ENCODE peak calls at places on chromosome 16, in six cellular contexts. Y is right atrium auricular region, V is endodermal cell, O is GM20000, Z is MM.1S, T is neural crest cell. S is an unnamed sample.

GRCh38 chr16:61858996-61859395 is 177.2 kb downstream of the CDH8 start:
- DNase-seq in T (no peak), Z (no peak), O (no peak), V (no peak), Y (no peak), S (no peak)

GRCh38 chr16:80462902-80463301 is 77.9 kb upstream of the DYNLRB2 start:
- DNase-seq in O (no peak), Z (no peak), Y (no peak), V (no peak), T (no peak), S (no peak)

GRCh38 chr16:87351320-87351698 is 32.3 kb downstream of the FBXO31 start:
- DNase-seq in V (no peak), Z (no peak), Y (no peak), T (no peak), O (no peak), S (peak)

GRCh38 chr16:14487579-14487978 is 142.5 kb downstream of the PARN start:
- DNase-seq in T (no peak), V (no peak), Y (no peak), O (no peak), Z (no peak), S (no peak)

GRCh38 chr16:86713021-86713631 is 134.8 kb downstream of the FOXL1 start:
- DNase-seq in T (no peak), V (no peak), Y (no peak), Z (no peak), O (no peak), S (no peak)

GRCh38 chr16:88650749-88651275 is at the start of gene CYBA:
- DNase-seq in Y (peak), O (peak), Z (peak), T (no peak), V (peak), S (peak)

GRCh38 chr16:58409316-58409973 is 17.2 kb downstream of the GINS3 start:
- DNase-seq in O (no peak), Z (no peak), T (no peak), V (no peak), Y (no peak), S (no peak)

GRCh38 chr16:67967956-67968439 is 439 bp downstream of the SLC12A4 start:
- DNase-seq in T (no peak), Z (peak), V (peak), O (peak), Y (no peak), S (no peak)

GRCh38 chr16:74455213-74455612 is 33.9 kb upstream of the CLEC18B start:
- DNase-seq in V (no peak), Y (no peak), O (no peak), Z (no peak), T (no peak), S (no peak)

GRCh38 chr16:25729188-25729587 is 37.4 kb downstream of the HS3ST4 start:
- DNase-seq in Y (no peak), V (no peak), Z (no peak), O (no peak), T (no peak), S (no peak)

GRCh38 chr16:85753559-85753958 is 2.7 kb upstream of the C16orf74 start:
- DNase-seq in Y (no peak), Z (no peak), T (no peak), V (no peak), O (no peak), S (no peak)

GRCh38 chr16:84115919-84116719 is 623 bp downstream of the MBTPS1 start:
- DNase-seq in Y (no peak), O (no peak), T (no peak), V (no peak), Z (peak), S (no peak)

GRCh38 chr16:86444274-86445060 is 65.9 kb upstream of the FOXF1 start:
- DNase-seq in Z (no peak), V (no peak), T (no peak), O (no peak), Y (no peak), S (no peak)

GRCh38 chr16:56679078-56679730 is 3.1 kb upstream of the MT1X start:
- DNase-seq in V (no peak), Y (no peak), O (no peak), Z (no peak), T (no peak), S (no peak)

GRCh38 chr16:55444754-55445485 is 34.1 kb upstream of the MMP2 start:
- DNase-seq in O (peak), V (no peak), Y (peak), T (no peak), Z (no peak), S (no peak)

GRCh38 chr16:72809446-72809845 is 238.5 kb downstream of the ZFHX3 start:
- DNase-seq in T (no peak), Y (no peak), O (no peak), V (no peak), Z (no peak), S (no peak)

GRCh38 chr16:29029168-29029994 is 44.5 kb downstream of the LAT start:
- DNase-seq in O (peak), V (peak), Z (no peak), T (no peak), Y (no peak), S (peak)

GRCh38 chr16:1528921-1529537 is 4.4 kb upstream of the TMEM204 start:
- DNase-seq in Z (no peak), O (no peak), Y (no peak), V (no peak), T (no peak), S (no peak)

GRCh38 chr16:53507464-53508180 is 4.6 kb upstream of the AKTIP start:
- DNase-seq in Z (no peak), T (no peak), Y (no peak), O (no peak), V (no peak), S (no peak)

GRCh38 chr16:4846901-4847773 is at the start of the genes GLYR1 and UBN1:
- DNase-seq in Z (peak), T (peak), O (peak), V (peak), Y (peak), S (peak)

GRCh38 chr16:13945734-13946490 is 26.0 kb downstream of the ERCC4 start:
- DNase-seq in O (no peak), T (no peak), Z (no peak), V (no peak), Y (no peak), S (no peak)

GRCh38 chr16:61823326-61823725 is 212.9 kb downstream of the CDH8 start:
- DNase-seq in T (no peak), V (no peak), Z (no peak), Y (no peak), O (no peak), S (no peak)

GRCh38 chr16:77364770-77365169 is 70.1 kb downstream of the ADAMTS18 start:
- DNase-seq in T (no peak), Y (no peak), Z (no peak), V (no peak), O (no peak), S (no peak)

GRCh38 chr16:79885320-79885719 is 284.8 kb upstream of the MAF start:
- DNase-seq in T (no peak), Z (no peak), O (no peak), Y (no peak), V (no peak), S (no peak)

GRCh38 chr16:4869147-4869790 is 22.0 kb downstream of the UBN1 start:
- DNase-seq in T (no peak), Y (no peak), Z (no peak), V (no peak), O (no peak), S (no peak)

GRCh38 chr16:65225488-65225887 is 103.6 kb upstream of the CDH11 start:
- DNase-seq in T (no peak), V (no peak), O (no peak), Y (no peak), Z (no peak), S (no peak)

GRCh38 chr16:4746991-4747574 is 12.7 kb downstream of the DNAAF8 start:
- DNase-seq in V (no peak), O (no peak), T (no peak), Z (no peak), Y (no peak), S (no peak)

GRCh38 chr16:87033541-87034300 is 283.5 kb downstream of the C16orf95 start:
- DNase-seq in Z (no peak), O (no peak), V (no peak), T (no peak), Y (no peak), S (no peak)

GRCh38 chr16:11478431-11479119 is 108.1 kb downstream of the LITAF start:
- DNase-seq in O (no peak), Y (no peak), V (no peak), Z (no peak), T (no peak), S (no peak)

GRCh38 chr16:2835638-2836493 is 5.8 kb downstream of the ZG16B start:
- DNase-seq in V (peak), Z (no peak), O (no peak), Y (no peak), T (no peak), S (no peak)

GRCh38 chr16:14181371-14182050 is 110.4 kb downstream of the MRTFB start:
- DNase-seq in V (no peak), Y (no peak), T (no peak), Z (no peak), O (no peak), S (no peak)

GRCh38 chr16:65071371-65072311 is 50.2 kb downstream of the CDH11 start:
- DNase-seq in Z (no peak), Y (peak), T (no peak), V (no peak), O (no peak), S (no peak)

GRCh38 chr16:22050963-22051362 is 41.4 kb upstream of the VWA3A start:
- DNase-seq in T (no peak), O (no peak), V (no peak), Z (no peak), Y (no peak), S (no peak)

GRCh38 chr16:22054847-22055590 is 37.3 kb upstream of the VWA3A start:
- DNase-seq in Y (no peak), O (no peak), T (no peak), V (no peak), Z (no peak), S (no peak)

GRCh38 chr16:22053921-22054341 is 38.4 kb upstream of the VWA3A start:
- DNase-seq in Y (no peak), O (no peak), T (no peak), Z (peak), V (no peak), S (no peak)

GRCh38 chr16:22052985-22053384 is 39.4 kb upstream of the VWA3A start:
- DNase-seq in Y (no peak), Z (no peak), O (no peak), T (no peak), V (no peak), S (no peak)

GRCh38 chr16:22055881-22056280 is 36.5 kb upstream of the VWA3A start:
- DNase-seq in T (no peak), Z (no peak), O (no peak), V (peak), Y (no peak), S (peak)
- TF ChIP-seq CTCF in T (peak), Z (no peak), O (no peak), V (peak), Y (no peak), S (no peak)

GRCh38 chr16:27778926-27779570 is 229.1 kb downstream of the KATNIP start:
- DNase-seq in Y (no peak), V (no peak), Z (no peak), O (no peak), T (no peak), S (peak)

GRCh38 chr16:27781195-27781524 is 231.2 kb downstream of the KATNIP start:
- DNase-seq in Z (no peak), O (no peak), Y (peak), T (no peak), V (no peak), S (peak)

GRCh38 chr16:27780468-27781194 is 230.7 kb downstream of the KATNIP start:
- DNase-seq in V (no peak), T (no peak), O (no peak), Z (no peak), Y (no peak), S (peak)

GRCh38 chr16:27778171-27778925 is 228.4 kb downstream of the KATNIP start:
- DNase-seq in T (no peak), O (no peak), Y (no peak), Z (no peak), V (no peak), S (peak)

GRCh38 chr16:27779719-27780161 is 229.8 kb downstream of the KATNIP start:
- DNase-seq in Y (no peak), Z (no peak), V (peak), O (no peak), T (peak), S (peak)
- TF ChIP-seq CTCF in Y (no peak), Z (no peak), V (peak), O (no peak), T (peak), S (peak)

DNA sequence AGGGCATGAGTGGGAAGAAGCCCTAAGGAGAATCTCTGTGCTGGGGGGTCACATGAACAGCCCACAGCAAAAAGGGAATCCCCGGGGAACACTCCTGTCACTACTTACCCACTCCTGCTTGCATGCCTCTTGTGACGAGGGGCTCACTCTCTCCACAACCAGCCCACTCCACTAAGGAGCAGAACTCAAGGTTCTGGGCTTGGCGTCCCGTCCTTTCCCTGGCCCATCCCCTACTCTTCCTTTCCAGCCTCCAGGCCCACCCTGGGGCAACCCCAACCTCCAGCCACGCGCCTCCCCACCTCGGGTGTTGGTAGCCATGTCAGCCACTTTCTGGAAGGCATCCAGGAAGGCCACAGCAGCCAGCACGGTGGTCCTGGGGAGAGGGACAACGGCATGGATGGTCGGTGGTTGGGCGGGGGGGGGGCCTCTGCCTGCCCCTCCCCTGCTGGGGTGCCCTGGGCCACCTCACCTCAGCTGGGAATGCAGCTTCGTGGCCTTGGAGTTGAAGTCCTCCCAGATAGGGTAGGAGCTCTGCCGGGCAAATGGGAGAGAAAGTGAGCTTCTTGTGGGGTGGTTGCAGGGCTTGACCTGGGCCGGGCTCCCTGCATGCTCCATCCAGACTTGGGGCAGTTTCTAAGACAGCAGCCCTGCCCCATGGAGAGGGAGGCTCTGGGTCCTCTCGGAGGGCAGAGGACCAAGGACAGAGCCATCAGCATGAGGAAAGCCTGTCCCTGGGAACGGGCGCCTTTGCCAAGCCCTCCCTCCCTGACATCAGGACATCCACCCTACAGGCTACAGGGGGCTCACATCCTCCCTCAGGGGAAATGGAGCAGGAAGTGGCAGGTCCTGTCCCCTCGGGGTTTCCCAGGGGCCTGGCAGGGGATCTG is 5.1 kb downstream of the MTSS2 start:
- DNase-seq in O (no peak), Y (no peak), Z (no peak), V (no peak), T (no peak), S (no peak)
- TF ChIP-seq CTCF in O (no peak), Y (no peak), Z (no peak), V (no peak), T (no peak), S (no peak)

GRCh38 chr16:66389256-66390175 is 23.0 kb downstream of the CDH5 start:
- DNase-seq in Y (no peak), V (peak), Z (no peak), T (no peak), O (no peak), S (no peak)

GRCh38 chr16:66391726-66392670 is 25.5 kb downstream of the CDH5 start:
- DNase-seq in V (peak), Y (no peak), O (no peak), T (no peak), Z (no peak), S (no peak)

GRCh38 chr16:66387817-66388332 is 21.4 kb downstream of the CDH5 start:
- DNase-seq in Z (no peak), O (no peak), V (peak), Y (no peak), T (no peak), S (no peak)

GRCh38 chr16:66388350-66389139 is 22.1 kb downstream of the CDH5 start:
- DNase-seq in Y (no peak), O (no peak), T (no peak), V (peak), Z (no peak), S (no peak)

DNA sequence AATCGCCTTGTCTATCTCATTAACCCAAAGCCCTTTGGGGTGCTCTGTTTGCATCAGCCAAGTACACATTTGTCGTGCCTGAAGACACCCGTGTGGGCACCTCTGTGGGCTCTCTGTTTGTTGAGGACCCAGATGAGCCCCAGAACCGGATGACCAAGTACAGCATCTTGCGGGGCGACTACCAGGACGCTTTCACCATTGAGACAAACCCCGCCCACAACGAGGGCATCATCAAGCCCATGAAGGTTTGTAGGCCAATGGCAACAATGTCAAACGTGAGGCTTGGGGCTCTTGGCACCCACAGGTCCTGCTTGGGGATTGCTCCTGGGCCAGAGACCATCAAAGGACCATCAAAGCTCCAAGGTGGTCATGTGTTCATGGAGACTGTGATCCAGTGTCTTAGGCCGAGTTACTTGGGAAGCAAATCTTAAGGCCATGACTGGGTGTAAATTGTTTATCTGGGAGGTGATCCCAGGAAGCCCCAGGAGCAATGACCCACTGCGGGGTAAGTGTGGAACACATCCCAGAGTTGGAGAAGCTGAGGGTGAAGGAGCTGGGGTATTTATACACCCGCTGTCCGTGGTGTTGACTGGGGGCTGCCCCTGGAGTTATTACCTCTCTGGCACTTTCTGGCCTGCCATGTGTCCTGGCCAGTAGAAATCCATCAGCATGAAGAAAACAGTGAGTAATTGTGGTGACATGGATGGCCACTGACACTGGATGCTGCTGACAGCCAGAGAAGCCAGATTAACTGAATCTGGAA is 24.0 kb downstream of the CDH5 start:
- DNase-seq in Z (no peak), V (no peak), Y (no peak), T (no peak), O (no peak), S (no peak)
- TF ChIP-seq CTCF in Z (no peak), V (no peak), Y (no peak), T (no peak), O (no peak), S (no peak)

GRCh38 chr16:20879175-20880053 is 20.7 kb downstream of the DCUN1D3 start:
- DNase-seq in O (peak), Y (no peak), T (no peak), Z (no peak), V (no peak), S (no peak)
- TF ChIP-seq CTCF in O (no peak), Y (no peak), T (no peak), Z (no peak), V (no peak), S (no peak)

DNA sequence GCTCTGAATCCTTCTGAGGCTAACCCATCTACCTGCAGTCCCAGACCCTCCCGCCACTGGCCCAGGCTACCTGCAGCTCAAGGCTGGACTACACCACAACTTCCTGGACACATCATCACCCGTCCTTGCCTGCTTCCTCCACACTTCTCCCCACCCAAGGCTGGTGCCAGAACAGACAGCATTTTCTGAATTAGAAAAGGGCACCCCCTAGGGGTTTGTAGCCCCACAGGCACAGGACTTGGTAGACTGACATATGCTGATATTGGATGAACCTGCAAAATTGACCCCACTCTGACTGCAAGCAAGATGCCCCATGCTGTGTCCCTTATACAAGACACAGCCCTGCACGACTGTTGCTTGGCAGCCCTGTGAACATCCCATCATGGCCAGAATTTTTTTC is 271.5 kb upstream of the C16orf82 start:
- DNase-seq in Z (no peak), V (peak), Y (no peak), T (peak), O (no peak), S (no peak)
- TF ChIP-seq CTCF in Z (peak), V (peak), Y (no peak), T (peak), O (no peak), S (no peak)